ENCODE peak calls at places on chromosome 6, in five cellular contexts. F, E, A, Z and X are unnamed samples.
A peak's percentile ranks its signal among the peaks of the same experiment; 100 is the strongest.

GRCh38 chr6:41607036-41607435 is 31.2 kb upstream of the MDFI start:
- DNase-seq in F (no peak), E (no peak), A (no peak), Z (no peak), X (no peak)

GRCh38 chr6:21505574-21505990 is 88.0 kb upstream of the SOX4 start:
- DNase-seq in F (no peak), E (no peak), A (no peak), Z (no peak), X (no peak)

GRCh38 chr6:18022398-18023231 is 35.2 kb upstream of the KIF13A start:
- DNase-seq in F (peak; percentile 69), E (no peak), A (no peak), Z (peak; percentile 79), X (peak; percentile 75)

GRCh38 chr6:1464796-1465348 is 75.5 kb downstream of the FOXF2 start:
- DNase-seq in F (no peak), E (no peak), A (no peak), Z (peak; percentile 28), X (no peak)

GRCh38 chr6:28258877-28259777 is at the start of gene NKAPL:
- DNase-seq in F (no peak), E (peak; percentile 9), A (no peak), Z (peak; percentile 66), X (peak; percentile 67)

GRCh38 chr6:91020741-91021140 is 433.9 kb upstream of the MAP3K7 start:
- DNase-seq in F (no peak), E (no peak), A (no peak), Z (no peak), X (no peak)

GRCh38 chr6:85418059-85418458 is 31.8 kb upstream of the NT5E start:
- DNase-seq in F (peak; percentile 63), E (no peak), A (no peak), Z (peak; percentile 92), X (peak; percentile 76)

GRCh38 chr6:87384449-87384848 is 23.3 kb upstream of the CFAP206 start:
- DNase-seq in F (no peak), E (no peak), A (no peak), Z (no peak), X (no peak)

GRCh38 chr6:108596947-108597346 is 36.2 kb downstream of the FOXO3 start:
- DNase-seq in F (no peak), E (no peak), A (no peak), Z (no peak), X (no peak)

GRCh38 chr6:72876256-72876655 is 254.4 kb downstream of the KCNQ5 start:
- DNase-seq in F (no peak), E (no peak), A (no peak), Z (no peak), X (no peak)

GRCh38 chr6:43396408-43397149 is 27.1 kb upstream of the ZNF318 start:
- DNase-seq in F (no peak), E (no peak), A (no peak), Z (no peak), X (no peak)

GRCh38 chr6:168884646-168885086 is 369.0 kb downstream of the THBS2 start:
- DNase-seq in F (no peak), E (peak; percentile 77), A (peak; percentile 42), Z (peak; percentile 45), X (peak; percentile 58)

GRCh38 chr6:169864148-169865030 is 113.0 kb downstream of the ERMARD start:
- DNase-seq in F (no peak), E (no peak), A (no peak), Z (no peak), X (no peak)

GRCh38 chr6:30612213-30612612 is 4.8 kb downstream of the PPP1R10 start:
- DNase-seq in F (peak; percentile 43), E (no peak), A (no peak), Z (peak; percentile 49), X (peak; percentile 60)

GRCh38 chr6:42314571-42314950 is 96.9 kb upstream of the MRPS10 start:
- DNase-seq in F (no peak), E (no peak), A (no peak), Z (no peak), X (no peak)

GRCh38 chr6:11909696-11910132 is 102.4 kb upstream of the HIVEP1 start:
- DNase-seq in F (peak; percentile 82), E (no peak), A (no peak), Z (peak; percentile 68), X (peak; percentile 94)

GRCh38 chr6:56938634-56939294 is 16.1 kb upstream of the BEND6 start:
- DNase-seq in F (peak; percentile 99), E (no peak), A (peak; percentile 58), Z (peak; percentile 100), X (peak; percentile 100)

GRCh38 chr6:147222160-147222838 is 18.1 kb downstream of the STXBP5 start:
- DNase-seq in F (peak; percentile 43), E (no peak), A (no peak), Z (peak; percentile 41), X (peak; percentile 51)

GRCh38 chr6:148608211-148608951 is 138.4 kb upstream of the UST start:
- DNase-seq in F (peak; percentile 17), E (no peak), A (no peak), Z (peak; percentile 72), X (peak; percentile 43)

GRCh38 chr6:158718431-158719126 is 68.7 kb downstream of the SYTL3 start:
- DNase-seq in F (no peak), E (no peak), A (no peak), Z (peak; percentile 15), X (peak; percentile 20)

GRCh38 chr6:118859517-118860064 is 34.4 kb upstream of the ASF1A start:
- DNase-seq in F (no peak), E (no peak), A (no peak), Z (no peak), X (no peak)

GRCh38 chr6:136947037-136947436 is 24.9 kb downstream of the SLC35D3 start:
- DNase-seq in F (no peak), E (no peak), A (no peak), Z (no peak), X (no peak)

GRCh38 chr6:43983632-43984031 is 143.6 kb downstream of the MRPL14 start:
- DNase-seq in F (no peak), E (no peak), A (no peak), Z (no peak), X (no peak)

GRCh38 chr6:41073968-41074691 is 1.4 kb downstream of the NFYA start:
- DNase-seq in F (no peak), E (peak; percentile 23), A (no peak), Z (peak; percentile 20), X (peak; percentile 82)

GRCh38 chr6:5866547-5867051 is 140.1 kb downstream of the NRN1 start:
- DNase-seq in F (peak; percentile 21), E (peak; percentile 15), A (no peak), Z (peak; percentile 63), X (peak; percentile 67)

GRCh38 chr6:3315068-3315467 is 56.3 kb downstream of the PSMG4 start:
- DNase-seq in F (no peak), E (no peak), A (no peak), Z (no peak), X (no peak)

GRCh38 chr6:85496009-85496579 is 46.2 kb downstream of the NT5E start:
- DNase-seq in F (no peak), E (no peak), A (no peak), Z (no peak), X (no peak)

GRCh38 chr6:77450924-77451323 is 12.4 kb downstream of the HTR1B start:
- DNase-seq in F (peak; percentile 30), E (no peak), A (no peak), Z (peak; percentile 38), X (peak; percentile 49)

GRCh38 chr6:33620584-33621395 is at the start of gene ITPR3:
- DNase-seq in F (peak; percentile 37), E (peak; percentile 81), A (no peak), Z (peak; percentile 78), X (peak; percentile 92)

GRCh38 chr6:125597411-125598253 is 151.8 kb upstream of the HEY2 start:
- DNase-seq in F (no peak), E (no peak), A (no peak), Z (peak; percentile 3), X (peak; percentile 68)

GRCh38 chr6:70847091-70847490 is 109.8 kb downstream of the B3GAT2 start:
- DNase-seq in F (no peak), E (no peak), A (no peak), Z (no peak), X (no peak)

GRCh38 chr6:91611190-91611589 is 1024.3 kb upstream of the MAP3K7 start:
- DNase-seq in F (no peak), E (no peak), A (no peak), Z (no peak), X (no peak)